ENCODE peak calls at places on chromosomes 13 and 19, in five cellular contexts. One of them, this sample, is unnamed.

GRCh38 chr19:54439174-54439851 is 9.7 kb upstream of the LENG8 start:
- DNase-seq in endothelial cell: peak; percentile 66
- DNase-seq in ureter: no peak
- DNase-seq in cardiac muscle cell: peak; percentile 61
- DNase-seq in GM03348: no peak
- DNase-seq in this sample: no peak

GRCh38 chr19:45524575-45525129 is 17.4 kb downstream of the VASP start:
- DNase-seq in cardiac muscle cell: no peak
- DNase-seq in ureter: no peak
- DNase-seq in GM03348: no peak
- DNase-seq in endothelial cell: no peak
- DNase-seq in this sample: no peak

GRCh38 chr13:32940601-32941000 is 75.6 kb upstream of the KL start:
- DNase-seq in GM03348: no peak
- DNase-seq in cardiac muscle cell: peak; percentile 76
- DNase-seq in ureter: no peak
- DNase-seq in endothelial cell: no peak
- DNase-seq in this sample: no peak

GRCh38 chr19:4304509-4305252 is at the start of gene FSD1:
- DNase-seq in endothelial cell: peak; percentile 78
- DNase-seq in GM03348: peak; percentile 95
- DNase-seq in ureter: no peak
- DNase-seq in cardiac muscle cell: peak; percentile 71
- DNase-seq in this sample: no peak

GRCh38 chr19:31670931-31671330 is 321.7 kb upstream of the TSHZ3 start:
- DNase-seq in endothelial cell: no peak
- DNase-seq in GM03348: no peak
- DNase-seq in cardiac muscle cell: no peak
- DNase-seq in ureter: no peak
- DNase-seq in this sample: peak; percentile 87

GRCh38 chr13:75968103-75968838 is 332.1 kb downstream of the LMO7 start:
- DNase-seq in endothelial cell: no peak
- DNase-seq in ureter: no peak
- DNase-seq in cardiac muscle cell: peak; percentile 2
- DNase-seq in GM03348: no peak
- DNase-seq in this sample: no peak

GRCh38 chr13:26604784-26605183 is 47.3 kb downstream of the WASF3 start:
- DNase-seq in endothelial cell: no peak
- DNase-seq in GM03348: no peak
- DNase-seq in ureter: peak; percentile 49
- DNase-seq in cardiac muscle cell: peak; percentile 3
- DNase-seq in this sample: no peak

GRCh38 chr19:29671393-29672076 is 6.3 kb downstream of the PLEKHF1 start:
- DNase-seq in ureter: peak; percentile 82
- DNase-seq in GM03348: peak; percentile 15
- DNase-seq in cardiac muscle cell: peak; percentile 60
- DNase-seq in endothelial cell: no peak
- DNase-seq in this sample: no peak

GRCh38 chr13:38921081-38921480 is 69.5 kb downstream of the STOML3 start:
- DNase-seq in ureter: no peak
- DNase-seq in endothelial cell: no peak
- DNase-seq in GM03348: no peak
- DNase-seq in cardiac muscle cell: no peak
- DNase-seq in this sample: no peak

GRCh38 chr19:58466760-58467589 is at the start of gene ZNF324:
- DNase-seq in endothelial cell: peak; percentile 97
- DNase-seq in GM03348: peak; percentile 98
- DNase-seq in cardiac muscle cell: peak; percentile 96
- DNase-seq in ureter: peak; percentile 99
- DNase-seq in this sample: peak; percentile 99

GRCh38 chr19:41933693-41934426 is 5.6 kb upstream of the ERFL start:
- DNase-seq in GM03348: no peak
- DNase-seq in endothelial cell: no peak
- DNase-seq in cardiac muscle cell: no peak
- DNase-seq in ureter: no peak
- DNase-seq in this sample: no peak

GRCh38 chr19:8161135-8161646 is 11.8 kb upstream of the FBN3 start:
- DNase-seq in endothelial cell: no peak
- DNase-seq in cardiac muscle cell: peak; percentile 13
- DNase-seq in ureter: no peak
- DNase-seq in GM03348: no peak
- DNase-seq in this sample: no peak

GRCh38 chr19:23343434-23344010 is 51.7 kb downstream of the ZNF91 start:
- DNase-seq in GM03348: no peak
- DNase-seq in ureter: no peak
- DNase-seq in endothelial cell: no peak
- DNase-seq in cardiac muscle cell: no peak
- DNase-seq in this sample: no peak

GRCh38 chr19:20999731-21000352 is 20.6 kb upstream of the ZNF430 start:
- DNase-seq in endothelial cell: peak; percentile 81
- DNase-seq in GM03348: peak; percentile 93
- DNase-seq in cardiac muscle cell: peak; percentile 94
- DNase-seq in ureter: peak; percentile 93
- DNase-seq in this sample: peak; percentile 94

GRCh38 chr13:114225610-114226009 is 9.1 kb upstream of the CDC16 start:
- DNase-seq in GM03348: no peak
- DNase-seq in endothelial cell: no peak
- DNase-seq in ureter: no peak
- DNase-seq in cardiac muscle cell: no peak
- DNase-seq in this sample: no peak

GRCh38 chr13:109146912-109147624 is 517.7 kb downstream of the MYO16 start:
- DNase-seq in cardiac muscle cell: peak; percentile 57
- DNase-seq in ureter: no peak
- DNase-seq in GM03348: peak; percentile 65
- DNase-seq in endothelial cell: no peak
- DNase-seq in this sample: no peak

GRCh38 chr19:51368366-51369282 is at the start of gene CLDND2:
- DNase-seq in cardiac muscle cell: no peak
- DNase-seq in endothelial cell: no peak
- DNase-seq in ureter: no peak
- DNase-seq in GM03348: peak; percentile 39
- DNase-seq in this sample: no peak

GRCh38 chr13:112885782-112886268 is 83.2 kb upstream of the MCF2L start:
- DNase-seq in ureter: peak; percentile 84
- DNase-seq in endothelial cell: peak; percentile 69
- DNase-seq in cardiac muscle cell: peak; percentile 94
- DNase-seq in GM03348: peak; percentile 92
- DNase-seq in this sample: peak; percentile 94

GRCh38 chr13:74574964-74575728 is 440.9 kb upstream of the KLF12 start:
- DNase-seq in GM03348: no peak
- DNase-seq in ureter: no peak
- DNase-seq in cardiac muscle cell: peak; percentile 2
- DNase-seq in endothelial cell: peak; percentile 5
- DNase-seq in this sample: no peak

GRCh38 chr13:100825551-100825950 is 151.0 kb upstream of the TMTC4 start:
- DNase-seq in GM03348: no peak
- DNase-seq in ureter: no peak
- DNase-seq in endothelial cell: no peak
- DNase-seq in cardiac muscle cell: no peak
- DNase-seq in this sample: no peak

GRCh38 chr19:28516415-28516872 is 696.5 kb downstream of the UQCRFS1 start:
- DNase-seq in ureter: no peak
- DNase-seq in GM03348: no peak
- DNase-seq in cardiac muscle cell: no peak
- DNase-seq in endothelial cell: no peak
- DNase-seq in this sample: no peak

GRCh38 chr13:44763604-44764311 is 187.6 kb upstream of the TSC22D1 start:
- DNase-seq in ureter: no peak
- DNase-seq in endothelial cell: no peak
- DNase-seq in GM03348: no peak
- DNase-seq in cardiac muscle cell: peak; percentile 45
- DNase-seq in this sample: no peak

GRCh38 chr13:40506592-40507446 is 159.6 kb downstream of the FOXO1 start:
- DNase-seq in cardiac muscle cell: no peak
- DNase-seq in ureter: no peak
- DNase-seq in endothelial cell: no peak
- DNase-seq in GM03348: no peak
- DNase-seq in this sample: peak; percentile 42

GRCh38 chr13:65032825-65033224 is 2197.3 kb downstream of the PCDH9 start:
- DNase-seq in ureter: no peak
- DNase-seq in endothelial cell: no peak
- DNase-seq in cardiac muscle cell: no peak
- DNase-seq in GM03348: no peak
- DNase-seq in this sample: no peak

GRCh38 chr19:47381653-47382279 is 32.7 kb downstream of the DHX34 start:
- DNase-seq in GM03348: no peak
- DNase-seq in endothelial cell: no peak
- DNase-seq in ureter: no peak
- DNase-seq in cardiac muscle cell: no peak
- DNase-seq in this sample: no peak

GRCh38 chr13:44244288-44244687 is 129.3 kb upstream of the SERP2 start:
- DNase-seq in GM03348: no peak
- DNase-seq in ureter: no peak
- DNase-seq in endothelial cell: no peak
- DNase-seq in cardiac muscle cell: peak; percentile 53
- DNase-seq in this sample: no peak

GRCh38 chr13:79859756-79860155 is 378.8 kb downstream of the NDFIP2 start:
- DNase-seq in cardiac muscle cell: no peak
- DNase-seq in GM03348: no peak
- DNase-seq in ureter: no peak
- DNase-seq in endothelial cell: no peak
- DNase-seq in this sample: no peak

GRCh38 chr13:99971576-99972189 is at the start of gene ZIC5:
- DNase-seq in GM03348: no peak
- DNase-seq in cardiac muscle cell: no peak
- DNase-seq in ureter: no peak
- DNase-seq in endothelial cell: peak; percentile 34
- DNase-seq in this sample: no peak

GRCh38 chr19:1312732-1313694 is 27.3 kb downstream of the EFNA2 start:
- DNase-seq in GM03348: peak; percentile 79
- DNase-seq in endothelial cell: no peak
- DNase-seq in ureter: no peak
- DNase-seq in cardiac muscle cell: peak; percentile 25
- DNase-seq in this sample: no peak

GRCh38 chr19:459724-460511 is 915 bp downstream of the SHC2 start:
- DNase-seq in cardiac muscle cell: peak; percentile 30
- DNase-seq in GM03348: peak; percentile 71
- DNase-seq in endothelial cell: peak; percentile 71
- DNase-seq in ureter: peak; percentile 75
- DNase-seq in this sample: no peak

GRCh38 chr19:58560921-58561320 is 2.5 kb upstream of the UBE2M start:
- DNase-seq in GM03348: no peak
- DNase-seq in ureter: no peak
- DNase-seq in cardiac muscle cell: no peak
- DNase-seq in endothelial cell: no peak
- DNase-seq in this sample: no peak

GRCh38 chr13:29564828-29565227 is 30.7 kb downstream of the SLC7A1 start:
- DNase-seq in GM03348: no peak
- DNase-seq in cardiac muscle cell: no peak
- DNase-seq in endothelial cell: no peak
- DNase-seq in ureter: no peak
- DNase-seq in this sample: no peak

GRCh38 chr19:34017024-34017423 is 155.3 kb upstream of the LSM14A start:
- DNase-seq in GM03348: no peak
- DNase-seq in cardiac muscle cell: no peak
- DNase-seq in ureter: no peak
- DNase-seq in endothelial cell: no peak
- DNase-seq in this sample: no peak

GRCh38 chr13:63838366-63839110 is 2422.9 kb upstream of the PCDH20 start:
- DNase-seq in endothelial cell: no peak
- DNase-seq in ureter: no peak
- DNase-seq in GM03348: no peak
- DNase-seq in cardiac muscle cell: no peak
- DNase-seq in this sample: peak; percentile 87

GRCh38 chr13:88586263-88586662 is 915.1 kb downstream of the SLITRK5 start:
- DNase-seq in endothelial cell: no peak
- DNase-seq in cardiac muscle cell: no peak
- DNase-seq in ureter: no peak
- DNase-seq in GM03348: no peak
- DNase-seq in this sample: no peak

GRCh38 chr19:7676854-7677253 is at the start of gene MCEMP1:
- DNase-seq in GM03348: no peak
- DNase-seq in endothelial cell: no peak
- DNase-seq in cardiac muscle cell: no peak
- DNase-seq in ureter: no peak
- DNase-seq in this sample: no peak